ENCODE peak calls at places on chromosome 14, in five cellular contexts. J is A549, M is K562, D is GM12878, N is HepG2. H is an unnamed sample.

GRCh38 chr14:91830777-91831176 is 36.6 kb downstream of the TC2N start:
- DNase-seq in N (no peak), J (no peak), M (no peak), D (peak), H (peak)

GRCh38 chr14:32761381-32761968 is 177.2 kb upstream of the NPAS3 start:
- DNase-seq in D (no peak), J (no peak), N (no peak), M (no peak), H (no peak)

GRCh38 chr14:30998100-30998706 is 27.2 kb upstream of the AP4S1 start:
- DNase-seq in J (no peak), N (no peak), M (no peak), D (no peak), H (no peak)

GRCh38 chr14:78598046-78598652 is 428.0 kb downstream of the NRXN3 start:
- DNase-seq in N (peak), D (no peak), J (peak), M (peak), H (peak)

GRCh38 chr14:61186793-61187641 is 94.1 kb downstream of the TMEM30B start:
- DNase-seq in M (no peak), J (no peak), N (no peak), D (no peak), H (no peak)

GRCh38 chr14:75979071-75979571 is 2.7 kb downstream of the TGFB3 start:
- DNase-seq in J (peak), N (no peak), D (no peak), M (peak), H (peak)

GRCh38 chr14:74658535-74659130 is 46.6 kb upstream of the LTBP2 start:
- DNase-seq in D (no peak), M (no peak), N (no peak), J (no peak), H (no peak)

GRCh38 chr14:70170976-70171375 is 17.8 kb downstream of the SLC8A3 start:
- DNase-seq in N (no peak), D (no peak), M (no peak), J (no peak), H (no peak)

GRCh38 chr14:35400707-35401421 is 3.7 kb downstream of the NFKBIA start:
- DNase-seq in D (no peak), N (peak), J (no peak), M (peak), H (no peak)

GRCh38 chr14:50608302-50608851 is 48.4 kb downstream of the ATL1 start:
- DNase-seq in N (no peak), D (no peak), M (no peak), J (no peak), H (no peak)

GRCh38 chr14:39731912-39732311 is 299.7 kb upstream of the FBXO33 start:
- DNase-seq in J (no peak), D (no peak), M (peak), N (peak), H (peak)

GRCh38 chr14:105986896-105987284 is 460.5 kb downstream of the TMEM121 start:
- DNase-seq in D (no peak), J (no peak), M (no peak), N (no peak), H (no peak)

GRCh38 chr14:83741269-83741668 is 1788.7 kb upstream of the FLRT2 start:
- DNase-seq in N (no peak), M (no peak), J (no peak), D (no peak), H (no peak)

GRCh38 chr14:82565825-82566224 is 1032.2 kb upstream of the SEL1L start:
- DNase-seq in D (no peak), J (no peak), N (no peak), M (no peak), H (no peak)

GRCh38 chr14:60232185-60232584 is 16.8 kb upstream of the PPM1A start:
- DNase-seq in D (no peak), N (no peak), M (no peak), J (no peak), H (no peak)

GRCh38 chr14:54474232-54474793 is 14.5 kb downstream of the GMFB start:
- DNase-seq in J (no peak), M (no peak), N (no peak), D (no peak), H (no peak)

GRCh38 chr14:69287096-69287991 is 27.4 kb downstream of the GALNT16 start:
- DNase-seq in D (no peak), N (peak), M (no peak), J (no peak), H (no peak)

GRCh38 chr14:40983604-40984003 is 623.1 kb upstream of the LRFN5 start:
- DNase-seq in M (no peak), J (no peak), N (no peak), D (no peak), H (no peak)

GRCh38 chr14:69333791-69334337 is 64.2 kb downstream of the ERH start:
- DNase-seq in J (no peak), N (no peak), M (no peak), D (no peak), H (no peak)

GRCh38 chr14:35932659-35933159 is 106.6 kb downstream of the BRMS1L start:
- DNase-seq in D (peak), M (no peak), N (no peak), J (no peak), H (no peak)

GRCh38 chr14:106790189-106791036 is 1264.0 kb downstream of the TMEM121 start:
- DNase-seq in J (peak), N (peak), D (no peak), M (peak), H (peak)

GRCh38 chr14:35444104-35444503 is 39.6 kb upstream of the NFKBIA start:
- DNase-seq in D (no peak), N (no peak), J (no peak), M (no peak), H (no peak)

GRCh38 chr14:74979029-74979428 is 23.6 kb upstream of the PGF start:
- DNase-seq in D (no peak), M (no peak), N (no peak), J (no peak), H (no peak)

GRCh38 chr14:31965735-31966598 is 111.1 kb upstream of the ARHGAP5 start:
- DNase-seq in M (peak), J (no peak), D (no peak), N (peak), H (no peak)

GRCh38 chr14:70188292-70188607 is 501 bp downstream of the SLC8A3 start:
- DNase-seq in J (no peak), D (no peak), N (no peak), M (no peak), H (no peak)

GRCh38 chr14:53389207-53389606 is 236.1 kb upstream of the DDHD1 start:
- DNase-seq in M (no peak), J (no peak), D (no peak), N (no peak), H (no peak)

GRCh38 chr14:30210630-30211029 is 283.0 kb upstream of the PRKD1 start:
- DNase-seq in N (no peak), J (no peak), M (no peak), D (no peak), H (no peak)

GRCh38 chr14:60094306-60094897 is 2.7 kb downstream of the PCNX4 start:
- DNase-seq in M (peak), J (no peak), N (peak), D (no peak), H (no peak)

GRCh38 chr14:65335548-65335947 is 77.0 kb upstream of the FUT8 start:
- DNase-seq in J (no peak), M (no peak), N (no peak), D (no peak), H (no peak)

GRCh38 chr14:92542766-92543554 is 29.4 kb downstream of the RIN3 start:
- DNase-seq in J (no peak), N (no peak), D (no peak), M (no peak), H (no peak)

GRCh38 chr14:103726474-103726873 is 10.9 kb downstream of the ZFYVE21 start:
- DNase-seq in N (no peak), D (no peak), M (no peak), J (no peak), H (no peak)

GRCh38 chr14:51715742-51716141 is 64.0 kb downstream of the FRMD6 start:
- DNase-seq in N (no peak), M (no peak), J (no peak), D (no peak), H (no peak)

GRCh38 chr14:51419685-51420084 is 179.6 kb downstream of the TMX1 start:
- DNase-seq in M (no peak), D (no peak), J (no peak), N (no peak), H (no peak)

GRCh38 chr14:105857223-105857815 is 330.9 kb downstream of the TMEM121 start:
- DNase-seq in D (no peak), M (no peak), J (no peak), N (no peak), H (no peak)

GRCh38 chr14:54566410-54567223 is at the start of gene SAMD4A:
- DNase-seq in J (peak), M (peak), D (no peak), N (peak), H (peak)

GRCh38 chr14:78697341-78697740 is 527.2 kb downstream of the NRXN3 start:
- DNase-seq in D (no peak), J (peak), M (peak), N (peak), H (no peak)

GRCh38 chr14:75823334-75823733 is 158.5 kb downstream of the TGFB3 start:
- DNase-seq in M (no peak), D (no peak), N (no peak), J (no peak), H (no peak)

GRCh38 chr14:68217891-68218290 is 398.3 kb downstream of the RAD51B start:
- DNase-seq in M (no peak), D (no peak), J (no peak), N (no peak), H (no peak)

DNA sequence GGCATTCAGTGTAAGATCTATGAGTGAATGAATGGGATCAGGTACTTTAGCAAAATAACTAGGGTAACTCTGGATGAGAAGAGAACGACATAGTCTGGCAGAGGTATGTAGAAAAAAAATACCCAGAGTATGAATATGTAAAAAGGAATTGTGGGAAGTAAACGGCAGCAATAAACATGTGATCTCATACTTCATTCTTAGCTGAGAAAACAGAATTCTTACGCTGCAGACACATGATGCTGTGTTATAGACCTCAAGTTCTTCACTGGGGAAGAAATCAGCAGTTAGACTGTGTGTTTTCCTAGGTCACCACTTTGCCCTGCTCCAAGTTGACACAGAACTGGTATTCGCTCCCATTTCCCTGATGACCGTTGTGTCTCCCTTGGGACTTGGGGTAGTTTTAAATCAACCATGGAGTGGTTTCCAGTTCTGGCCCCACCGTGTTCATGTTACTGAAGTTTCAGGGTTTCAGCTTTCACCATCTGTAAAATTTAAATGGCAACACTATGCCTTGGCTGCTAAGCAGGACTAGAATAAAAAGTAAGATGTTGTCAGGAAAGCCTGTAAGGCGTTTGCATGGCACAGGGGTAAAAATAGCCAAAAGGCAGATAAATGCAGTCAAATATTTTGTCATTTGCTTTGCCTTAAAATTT is 223.7 kb downstream of the PELI2 start:
- DNase-seq in J (no peak), N (no peak), M (no peak), D (no peak), H (no peak)
- TF ChIP-seq ESRRA in J (no peak), N (no peak), M (no peak), D (no peak), H (no peak)

DNA sequence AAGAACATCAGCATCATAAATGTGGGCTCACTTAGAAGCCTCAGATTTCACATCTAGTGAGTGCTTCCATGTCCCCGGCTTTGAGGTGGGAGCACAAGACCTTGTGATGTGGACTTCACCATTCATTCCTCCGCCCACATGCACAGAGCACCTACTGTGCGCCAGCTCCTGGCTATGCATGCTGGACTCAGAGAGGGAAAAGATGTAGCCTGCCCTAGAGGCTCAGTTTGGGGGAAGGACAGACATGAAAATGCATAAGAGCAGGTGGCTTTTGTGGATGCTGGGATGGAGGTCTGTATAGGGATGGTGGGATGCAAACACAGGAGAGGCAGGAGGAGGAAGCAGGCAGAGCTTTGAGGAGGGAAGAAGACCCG is 65.0 kb downstream of the SERPINA3 start:
- DNase-seq in M (no peak), J (no peak), D (no peak), N (no peak), H (no peak)
- TF ChIP-seq ESRRA in M (no peak), J (no peak), D (no peak), N (no peak), H (no peak)

GRCh38 chr14:34365309-34365915 is 96.6 kb downstream of the SPTSSA start:
- DNase-seq in M (no peak), J (no peak), D (no peak), N (peak), H (no peak)
- TF ChIP-seq ESRRA in M (no peak), J (no peak), D (no peak), N (no peak), H (no peak)

GRCh38 chr14:85313801-85314207 is 216.1 kb upstream of the FLRT2 start:
- DNase-seq in J (no peak), M (no peak), D (no peak), N (no peak), H (no peak)
- TF ChIP-seq ESRRA in J (no peak), M (no peak), D (no peak), N (no peak), H (no peak)

GRCh38 chr14:99769123-99769522 is 24.1 kb upstream of the EML1 start:
- DNase-seq in M (no peak), J (no peak), N (no peak), D (no peak), H (no peak)
- TF ChIP-seq ESRRA in M (no peak), J (no peak), N (no peak), D (no peak), H (no peak)

DNA sequence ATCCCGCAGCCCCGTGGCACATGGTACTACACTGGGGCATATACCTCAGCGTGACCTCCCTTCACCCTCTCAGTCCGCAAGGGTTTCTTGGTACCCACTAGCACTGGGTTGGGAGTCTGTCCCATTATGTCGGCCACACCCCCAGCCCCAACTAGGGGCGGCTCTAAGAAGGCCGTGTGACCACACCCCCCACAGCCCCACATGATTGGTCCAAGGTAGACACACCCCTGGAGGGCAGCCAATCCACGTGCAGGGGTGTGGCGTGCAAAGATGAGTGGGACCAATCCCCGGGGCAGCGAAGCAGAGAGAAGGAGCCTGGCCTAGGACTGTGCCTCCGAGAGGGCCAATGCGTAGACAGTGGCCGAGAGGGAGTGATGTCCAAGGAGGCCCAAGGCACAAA is 34.6 kb upstream of the BEGAIN start:
- DNase-seq in J (no peak), D (no peak), N (no peak), M (peak), H (peak)
- TF ChIP-seq ESRRA in J (no peak), D (no peak), N (no peak), M (no peak), H (no peak)

DNA sequence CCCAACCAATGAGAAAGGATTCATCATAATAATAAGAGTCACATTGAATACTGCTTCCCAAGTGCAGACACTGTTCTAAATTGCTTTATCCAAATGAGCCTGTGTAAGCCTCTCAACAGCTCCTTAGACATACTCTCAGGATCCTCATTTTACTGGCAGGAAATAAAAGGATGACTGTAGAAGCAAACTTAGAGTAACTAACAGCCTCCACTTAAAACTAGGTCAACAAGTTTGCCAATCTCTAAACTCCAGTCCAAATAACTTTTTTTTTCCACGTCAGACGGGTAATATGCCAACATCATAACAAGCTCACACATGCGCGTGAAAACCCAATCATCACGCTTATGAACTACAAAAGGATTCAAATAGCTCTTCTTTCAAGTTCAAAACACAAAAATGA is 15.3 kb upstream of the DPF3 start:
- DNase-seq in D (no peak), N (no peak), M (no peak), J (no peak), H (no peak)
- TF ChIP-seq ESRRA in D (no peak), N (no peak), M (no peak), J (no peak), H (no peak)

GRCh38 chr14:96094656-96095055 is 55.5 kb downstream of the C14orf132 start:
- DNase-seq in M (no peak), J (no peak), N (no peak), D (no peak), H (no peak)

GRCh38 chr14:96096639-96097610 is 57.8 kb downstream of the C14orf132 start:
- DNase-seq in M (no peak), D (no peak), N (no peak), J (no peak), H (no peak)

GRCh38 chr14:96094211-96094610 is 55.0 kb downstream of the C14orf132 start:
- DNase-seq in N (no peak), J (no peak), M (no peak), D (no peak), H (no peak)

GRCh38 chr14:96095581-96096476 is 56.7 kb downstream of the C14orf132 start:
- DNase-seq in J (peak), M (no peak), D (no peak), N (peak), H (no peak)

DNA sequence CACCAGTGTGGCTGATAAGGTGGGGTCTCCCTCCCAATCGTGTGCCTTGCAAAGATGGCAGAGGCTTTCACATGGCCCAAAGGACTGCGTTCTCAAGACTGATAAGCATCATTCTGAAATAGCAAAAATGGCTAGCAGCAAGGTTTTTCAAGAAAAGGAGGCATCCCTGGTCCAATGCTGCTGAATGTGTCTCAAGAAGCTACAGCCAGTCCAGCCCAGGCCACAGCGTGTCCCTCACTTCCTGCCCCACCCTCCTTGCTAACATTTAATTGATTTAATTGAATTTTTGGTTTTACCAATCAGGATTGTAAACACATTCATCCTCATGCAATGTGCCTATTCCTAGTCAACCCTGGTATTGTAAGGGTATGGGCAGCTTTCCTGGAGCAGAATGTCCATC is 55.9 kb downstream of the C14orf132 start:
- DNase-seq in N (no peak), D (no peak), M (no peak), J (no peak), H (no peak)
- TF ChIP-seq ESRRA in N (no peak), D (no peak), M (no peak), J (no peak), H (no peak)